ENCODE peak calls at places on chromosome 6, in nine cellular contexts. One of them, this sample, is unnamed.

GRCh38 chr6:154933181-154933827 is 61.8 kb upstream of the TIAM2 start:
- DNase-seq in GM23248: no peak
- DNase-seq in upper lobe of right lung: no peak
- DNase-seq in PC-3: no peak
- DNase-seq in colonic mucosa: no peak
- DNase-seq in fibroblast of lung: no peak
- DNase-seq in heart right ventricle: no peak
- DNase-seq in heart left ventricle: no peak
- DNase-seq in uterus: no peak
- DNase-seq in this sample: no peak

GRCh38 chr6:26031151-26031594 is 56.1 kb upstream of the HFE start:
- DNase-seq in PC-3: peak; percentile 50
- DNase-seq in colonic mucosa: no peak
- DNase-seq in GM23248: no peak
- DNase-seq in heart right ventricle: no peak
- DNase-seq in upper lobe of right lung: no peak
- DNase-seq in uterus: no peak
- DNase-seq in fibroblast of lung: no peak
- DNase-seq in heart left ventricle: no peak
- DNase-seq in this sample: no peak

GRCh38 chr6:79538481-79538971 is 1.3 kb upstream of the LCA5 start:
- DNase-seq in PC-3: peak; percentile 15
- DNase-seq in uterus: no peak
- DNase-seq in upper lobe of right lung: no peak
- DNase-seq in heart left ventricle: no peak
- DNase-seq in heart right ventricle: no peak
- DNase-seq in GM23248: peak; percentile 60
- DNase-seq in fibroblast of lung: peak; percentile 25
- DNase-seq in colonic mucosa: no peak
- DNase-seq in this sample: peak; percentile 20

GRCh38 chr6:110491644-110492317 is 15.4 kb upstream of the SLC22A16 start:
- DNase-seq in colonic mucosa: no peak
- DNase-seq in uterus: peak; percentile 35
- DNase-seq in heart left ventricle: no peak
- DNase-seq in fibroblast of lung: peak; percentile 73
- DNase-seq in heart right ventricle: no peak
- DNase-seq in upper lobe of right lung: no peak
- DNase-seq in PC-3: peak; percentile 58
- DNase-seq in GM23248: peak; percentile 62
- DNase-seq in this sample: peak; percentile 55

GRCh38 chr6:71420693-71421328 is 132.2 kb downstream of the OGFRL1 start:
- DNase-seq in fibroblast of lung: peak; percentile 96
- DNase-seq in heart left ventricle: peak; percentile 98
- DNase-seq in uterus: peak; percentile 96
- DNase-seq in upper lobe of right lung: peak; percentile 96
- DNase-seq in heart right ventricle: peak; percentile 95
- DNase-seq in PC-3: peak; percentile 92
- DNase-seq in colonic mucosa: peak; percentile 85
- DNase-seq in GM23248: peak; percentile 99
- DNase-seq in this sample: peak; percentile 97

GRCh38 chr6:105384004-105384403 is 18.9 kb downstream of the PREP start:
- DNase-seq in colonic mucosa: peak; percentile 68
- DNase-seq in upper lobe of right lung: no peak
- DNase-seq in heart right ventricle: no peak
- DNase-seq in fibroblast of lung: no peak
- DNase-seq in GM23248: no peak
- DNase-seq in PC-3: peak; percentile 74
- DNase-seq in heart left ventricle: no peak
- DNase-seq in uterus: no peak
- DNase-seq in this sample: no peak

GRCh38 chr6:104887350-104887749 is 27.6 kb upstream of the HACE1 start:
- DNase-seq in GM23248: peak; percentile 39
- DNase-seq in heart left ventricle: no peak
- DNase-seq in colonic mucosa: no peak
- DNase-seq in upper lobe of right lung: no peak
- DNase-seq in heart right ventricle: no peak
- DNase-seq in uterus: no peak
- DNase-seq in PC-3: peak; percentile 6
- DNase-seq in fibroblast of lung: peak; percentile 29
- DNase-seq in this sample: peak; percentile 44

GRCh38 chr6:20302702-20303251 is 90.5 kb upstream of the MBOAT1 start:
- DNase-seq in PC-3: peak; percentile 20
- DNase-seq in GM23248: peak; percentile 22
- DNase-seq in uterus: no peak
- DNase-seq in heart left ventricle: no peak
- DNase-seq in heart right ventricle: no peak
- DNase-seq in upper lobe of right lung: no peak
- DNase-seq in fibroblast of lung: peak; percentile 20
- DNase-seq in colonic mucosa: no peak
- DNase-seq in this sample: no peak

GRCh38 chr6:137637161-137637560 is 143.0 kb upstream of the OLIG3 start:
- DNase-seq in colonic mucosa: no peak
- DNase-seq in GM23248: peak; percentile 92
- DNase-seq in heart left ventricle: no peak
- DNase-seq in uterus: no peak
- DNase-seq in heart right ventricle: no peak
- DNase-seq in upper lobe of right lung: no peak
- DNase-seq in fibroblast of lung: peak; percentile 97
- DNase-seq in PC-3: peak; percentile 57
- DNase-seq in this sample: peak; percentile 72

GRCh38 chr6:26554669-26555504 is 16.7 kb downstream of the HMGN4 start:
- DNase-seq in heart right ventricle: no peak
- DNase-seq in GM23248: peak; percentile 69
- DNase-seq in colonic mucosa: peak; percentile 50
- DNase-seq in fibroblast of lung: peak; percentile 67
- DNase-seq in PC-3: peak; percentile 76
- DNase-seq in uterus: no peak
- DNase-seq in heart left ventricle: no peak
- DNase-seq in upper lobe of right lung: no peak
- DNase-seq in this sample: peak; percentile 49

GRCh38 chr6:40473026-40473425 is 114.1 kb downstream of the LRFN2 start:
- DNase-seq in GM23248: no peak
- DNase-seq in uterus: no peak
- DNase-seq in heart left ventricle: no peak
- DNase-seq in heart right ventricle: no peak
- DNase-seq in colonic mucosa: no peak
- DNase-seq in upper lobe of right lung: no peak
- DNase-seq in PC-3: no peak
- DNase-seq in fibroblast of lung: no peak
- DNase-seq in this sample: no peak

GRCh38 chr6:151716446-151717047 is 90.9 kb upstream of the ESR1 start:
- DNase-seq in PC-3: peak; percentile 56
- DNase-seq in upper lobe of right lung: no peak
- DNase-seq in colonic mucosa: no peak
- DNase-seq in GM23248: no peak
- DNase-seq in heart left ventricle: no peak
- DNase-seq in fibroblast of lung: no peak
- DNase-seq in heart right ventricle: no peak
- DNase-seq in uterus: no peak
- DNase-seq in this sample: peak; percentile 7

GRCh38 chr6:154611241-154611640 is 100.8 kb upstream of the CNKSR3 start:
- DNase-seq in colonic mucosa: no peak
- DNase-seq in heart right ventricle: no peak
- DNase-seq in uterus: no peak
- DNase-seq in PC-3: no peak
- DNase-seq in heart left ventricle: no peak
- DNase-seq in upper lobe of right lung: no peak
- DNase-seq in GM23248: no peak
- DNase-seq in fibroblast of lung: no peak
- DNase-seq in this sample: no peak

GRCh38 chr6:131212928-131213327 is 77.7 kb downstream of the AKAP7 start:
- DNase-seq in upper lobe of right lung: no peak
- DNase-seq in GM23248: no peak
- DNase-seq in uterus: no peak
- DNase-seq in heart right ventricle: no peak
- DNase-seq in heart left ventricle: no peak
- DNase-seq in colonic mucosa: no peak
- DNase-seq in fibroblast of lung: no peak
- DNase-seq in PC-3: no peak
- DNase-seq in this sample: no peak

GRCh38 chr6:70738028-70738427 is 70.3 kb downstream of the SMAP1 start:
- DNase-seq in colonic mucosa: no peak
- DNase-seq in heart right ventricle: no peak
- DNase-seq in GM23248: peak; percentile 28
- DNase-seq in upper lobe of right lung: no peak
- DNase-seq in fibroblast of lung: no peak
- DNase-seq in uterus: no peak
- DNase-seq in PC-3: no peak
- DNase-seq in heart left ventricle: no peak
- DNase-seq in this sample: no peak

GRCh38 chr6:124119591-124119990 is 315.9 kb downstream of the NKAIN2 start:
- DNase-seq in upper lobe of right lung: no peak
- DNase-seq in uterus: no peak
- DNase-seq in heart right ventricle: no peak
- DNase-seq in heart left ventricle: no peak
- DNase-seq in GM23248: no peak
- DNase-seq in fibroblast of lung: no peak
- DNase-seq in colonic mucosa: no peak
- DNase-seq in PC-3: no peak
- DNase-seq in this sample: peak; percentile 50

GRCh38 chr6:124190256-124190655 is 386.6 kb downstream of the NKAIN2 start:
- DNase-seq in heart right ventricle: no peak
- DNase-seq in fibroblast of lung: no peak
- DNase-seq in upper lobe of right lung: no peak
- DNase-seq in colonic mucosa: no peak
- DNase-seq in uterus: no peak
- DNase-seq in PC-3: no peak
- DNase-seq in heart left ventricle: no peak
- DNase-seq in GM23248: no peak
- DNase-seq in this sample: no peak

GRCh38 chr6:11207199-11207968 is 25.1 kb downstream of the NEDD9 start:
- DNase-seq in upper lobe of right lung: no peak
- DNase-seq in colonic mucosa: peak; percentile 63
- DNase-seq in uterus: peak; percentile 70
- DNase-seq in heart right ventricle: no peak
- DNase-seq in fibroblast of lung: peak; percentile 98
- DNase-seq in PC-3: peak; percentile 98
- DNase-seq in heart left ventricle: peak; percentile 71
- DNase-seq in GM23248: peak; percentile 96
- DNase-seq in this sample: no peak

GRCh38 chr6:55286824-55287223 is 40.4 kb upstream of the GFRAL start:
- DNase-seq in uterus: no peak
- DNase-seq in GM23248: no peak
- DNase-seq in heart right ventricle: no peak
- DNase-seq in fibroblast of lung: no peak
- DNase-seq in PC-3: no peak
- DNase-seq in upper lobe of right lung: no peak
- DNase-seq in heart left ventricle: no peak
- DNase-seq in colonic mucosa: no peak
- DNase-seq in this sample: no peak

DNA sequence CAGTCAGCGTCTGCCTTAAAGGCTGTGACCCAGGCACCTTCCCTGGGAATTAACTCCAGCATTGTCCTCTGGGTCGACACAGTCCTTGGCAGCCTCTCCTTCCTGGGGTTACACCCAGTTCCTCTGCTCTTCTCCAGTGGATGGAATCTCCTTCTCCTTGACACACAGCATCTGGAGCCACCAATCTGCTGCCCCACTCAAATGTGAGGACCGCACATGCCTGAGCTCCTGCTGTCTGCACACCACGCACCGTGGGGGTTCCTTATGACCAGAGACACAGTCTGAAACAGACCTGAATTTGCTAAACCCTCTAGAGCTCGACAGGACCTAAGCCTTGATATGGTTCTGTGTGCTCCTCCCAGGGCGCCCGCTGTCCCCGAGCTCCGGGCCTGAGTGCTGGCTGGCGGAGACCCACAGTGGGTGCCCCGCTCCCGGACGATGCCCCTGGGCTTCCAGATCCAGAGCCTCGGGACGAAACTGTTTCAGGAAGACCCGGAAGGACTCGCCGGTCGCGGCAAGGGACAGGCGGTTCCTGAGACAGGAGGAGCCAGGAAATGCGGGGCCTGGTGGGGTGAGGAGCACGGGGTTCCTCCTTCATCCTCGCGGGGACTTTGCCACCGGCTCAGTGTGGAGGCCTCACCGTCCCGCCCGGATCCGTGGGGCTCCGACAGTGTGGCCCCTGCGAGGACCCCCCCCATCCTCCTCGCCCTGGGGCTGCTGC is 2.5 kb upstream of the RAET1G start:
- DNase-seq in upper lobe of right lung: peak; percentile 71
- DNase-seq in uterus: no peak
- DNase-seq in heart right ventricle: peak; percentile 49
- DNase-seq in PC-3: no peak
- DNase-seq in fibroblast of lung: no peak
- DNase-seq in colonic mucosa: peak; percentile 46
- DNase-seq in GM23248: peak; percentile 66
- DNase-seq in heart left ventricle: peak; percentile 42
- DNase-seq in this sample: no peak
- H3K4me3 ChIP-seq in upper lobe of right lung: peak overlapping the region; percentile 58
- H3K4me3 ChIP-seq in uterus: peak overlapping the region; percentile 36
- H3K4me3 ChIP-seq in heart right ventricle: peak overlapping the region; percentile 51
- H3K4me3 ChIP-seq in PC-3: peak overlapping the region; percentile 69
- H3K4me3 ChIP-seq in fibroblast of lung: peak overlapping the region; percentile 61
- H3K4me3 ChIP-seq in colonic mucosa: peak overlapping the region; percentile 42
- H3K4me3 ChIP-seq in GM23248: peak overlapping the region; percentile 69
- H3K4me3 ChIP-seq in heart left ventricle: peak overlapping the region; percentile 62
- H3K4me3 ChIP-seq in this sample: peak overlapping the region; percentile 48

DNA sequence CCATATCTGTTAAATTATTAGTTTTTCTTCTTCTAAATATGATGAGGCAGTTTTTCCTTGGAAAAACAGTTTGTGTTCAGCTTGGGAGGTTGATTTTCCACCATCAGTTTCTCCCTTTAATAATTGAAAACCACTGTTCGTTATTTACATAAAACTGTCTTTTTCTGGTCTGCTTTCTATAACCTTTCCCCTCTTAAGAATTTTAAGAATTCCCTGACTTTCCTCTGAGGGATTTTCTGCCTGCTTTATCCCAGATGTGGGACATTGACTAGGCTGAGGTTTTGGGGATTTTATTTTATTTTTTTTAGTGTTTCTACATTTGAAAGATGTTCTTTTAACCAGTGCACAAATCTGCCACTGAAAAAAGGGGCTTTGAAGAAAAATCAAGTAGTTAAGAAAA is 27.2 kb downstream of the DSE start:
- DNase-seq in colonic mucosa: no peak
- DNase-seq in PC-3: no peak
- DNase-seq in uterus: no peak
- DNase-seq in GM23248: peak; percentile 47
- DNase-seq in fibroblast of lung: peak; percentile 47
- DNase-seq in heart left ventricle: no peak
- DNase-seq in heart right ventricle: no peak
- DNase-seq in upper lobe of right lung: no peak
- DNase-seq in this sample: no peak
- H3K27ac ChIP-seq in colonic mucosa: no peak overlapping the region
- H3K27ac ChIP-seq in PC-3: peak overlapping the region; percentile 34
- H3K27ac ChIP-seq in uterus: peak overlapping the region; percentile 45
- H3K27ac ChIP-seq in GM23248: peak overlapping the region; percentile 92
- H3K27ac ChIP-seq in fibroblast of lung: peak overlapping the region; percentile 75
- H3K27ac ChIP-seq in heart left ventricle: peak overlapping the region; percentile 6
- H3K27ac ChIP-seq in heart right ventricle: peak overlapping the region; percentile 42
- H3K27ac ChIP-seq in upper lobe of right lung: no peak overlapping the region
- H3K27ac ChIP-seq in this sample: peak overlapping the region; percentile 73

GRCh38 chr6:53340536-53340935 is 8.2 kb downstream of the ELOVL5 start:
- DNase-seq in PC-3: no peak
- DNase-seq in heart left ventricle: no peak
- DNase-seq in uterus: no peak
- DNase-seq in upper lobe of right lung: no peak
- DNase-seq in GM23248: no peak
- DNase-seq in colonic mucosa: no peak
- DNase-seq in heart right ventricle: no peak
- DNase-seq in fibroblast of lung: no peak
- DNase-seq in this sample: no peak
- H3K4me1 ChIP-seq in PC-3: no peaks in the 10 kb centered on the region
- H3K4me1 ChIP-seq in heart left ventricle: peaks cover 86% of the 10 kb centered on the region
- H3K4me1 ChIP-seq in uterus: no peaks in the 10 kb centered on the region
- H3K4me1 ChIP-seq in upper lobe of right lung: peaks cover 21% of the 10 kb centered on the region
- H3K4me1 ChIP-seq in GM23248: no peaks in the 10 kb centered on the region
- H3K4me1 ChIP-seq in colonic mucosa: no peaks in the 10 kb centered on the region
- H3K4me1 ChIP-seq in heart right ventricle: peaks cover 6% of the 10 kb centered on the region
- H3K4me1 ChIP-seq in fibroblast of lung: no peaks in the 10 kb centered on the region
- H3K4me1 ChIP-seq in this sample: peaks cover 9% of the 10 kb centered on the region

GRCh38 chr6:144659735-144660246 is 374.7 kb downstream of the UTRN start:
- DNase-seq in GM23248: no peak
- DNase-seq in fibroblast of lung: no peak
- DNase-seq in heart left ventricle: no peak
- DNase-seq in PC-3: no peak
- DNase-seq in upper lobe of right lung: no peak
- DNase-seq in colonic mucosa: peak; percentile 36
- DNase-seq in heart right ventricle: no peak
- DNase-seq in uterus: no peak
- DNase-seq in this sample: peak; percentile 46
- H3K4me3 ChIP-seq in GM23248: no peak overlapping the region
- H3K4me3 ChIP-seq in fibroblast of lung: no peak overlapping the region
- H3K4me3 ChIP-seq in heart left ventricle: no peak overlapping the region
- H3K4me3 ChIP-seq in PC-3: no peak overlapping the region
- H3K4me3 ChIP-seq in upper lobe of right lung: peak overlapping the region; percentile 14
- H3K4me3 ChIP-seq in colonic mucosa: peak overlapping the region; percentile 25
- H3K4me3 ChIP-seq in heart right ventricle: no peak overlapping the region
- H3K4me3 ChIP-seq in uterus: no peak overlapping the region
- H3K4me3 ChIP-seq in this sample: peak overlapping the region; percentile 50